ENCODE peak calls at places on chromosome 7, in nine cellular contexts. Y is astrocyte of the spinal cord, D is fibroblast of the aortic adventitia, X is gastrocnemius medialis, T is A673, F is HFF-Myc, I is AG09309, W is kidney epithelial cell, R is astrocyte. B is an unnamed sample.

GRCh38 chr7:71329030-71329668 is 197.2 kb downstream of the GALNT17 start:
- DNase-seq in Y (no peak), D (no peak), X (no peak), T (no peak), F (no peak), I (no peak), W (no peak), R (no peak), B (no peak)

GRCh38 chr7:139574618-139575337 is 51.3 kb downstream of the CLEC2L start:
- DNase-seq in Y (no peak), D (no peak), X (peak), T (no peak), F (no peak), I (no peak), W (no peak), R (no peak), B (no peak)

GRCh38 chr7:2660359-2661095 is 27.5 kb upstream of the AMZ1 start:
- DNase-seq in Y (no peak), D (no peak), X (no peak), T (peak), F (no peak), I (no peak), W (no peak), R (no peak), B (no peak)

GRCh38 chr7:71077743-71078476 is 54.0 kb upstream of the GALNT17 start:
- DNase-seq in Y (no peak), D (no peak), X (no peak), T (no peak), F (no peak), I (no peak), W (no peak), R (no peak), B (no peak)

GRCh38 chr7:1120791-1121190 is 32.9 kb downstream of the GPER1 start:
- DNase-seq in Y (no peak), D (no peak), X (no peak), T (no peak), F (no peak), I (peak), W (no peak), R (no peak), B (no peak)

GRCh38 chr7:99311702-99312101 is 14.0 kb upstream of the ARPC1A start:
- DNase-seq in Y (no peak), D (no peak), X (no peak), T (no peak), F (no peak), I (no peak), W (no peak), R (no peak), B (no peak)

GRCh38 chr7:117119192-117119924 is 166.1 kb downstream of the ST7 start:
- DNase-seq in Y (peak), D (peak), X (peak), T (peak), F (peak), I (peak), W (no peak), R (peak), B (peak)

GRCh38 chr7:143256325-143256724 is 6.9 kb upstream of the GSTK1 start:
- DNase-seq in Y (no peak), D (no peak), X (no peak), T (no peak), F (no peak), I (no peak), W (no peak), R (no peak), B (no peak)

GRCh38 chr7:2100278-2101205 is 132.2 kb downstream of the MAD1L1 start:
- DNase-seq in Y (no peak), D (no peak), X (no peak), T (no peak), F (no peak), I (no peak), W (no peak), R (no peak), B (no peak)

DNA sequence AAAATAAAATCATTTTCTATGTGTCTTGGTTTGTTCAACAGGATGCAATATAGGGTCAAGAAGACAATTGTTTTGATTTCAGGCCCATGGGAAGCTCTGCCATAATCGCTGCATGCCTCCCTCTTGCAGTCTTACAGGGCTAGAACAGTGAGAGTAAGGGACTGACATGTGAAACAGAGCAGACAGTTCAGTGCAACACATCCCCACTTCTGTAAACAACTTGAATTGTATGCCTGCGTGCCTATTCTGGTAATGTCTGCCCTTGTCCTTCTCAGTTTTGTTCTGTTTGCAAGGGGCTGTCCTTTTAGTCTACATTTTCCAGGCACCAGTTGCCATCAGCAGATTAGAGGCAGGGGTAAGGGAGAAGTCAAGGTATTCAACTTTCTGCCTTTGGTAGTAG is 34.8 kb upstream of the GPR37 start:
- DNase-seq in Y (no peak), D (no peak), X (no peak), T (no peak), F (no peak), I (no peak), W (no peak), R (no peak), B (no peak)
- TF ChIP-seq CTCF in Y (no peak), D (no peak), X (no peak), T (no peak), F (no peak), I (no peak), W (no peak), R (no peak), B (no peak)

GRCh38 chr7:155461631-155462030 is 3.7 kb downstream of the EN2 start:
- DNase-seq in Y (no peak), D (no peak), X (no peak), T (no peak), F (no peak), I (no peak), W (no peak), R (no peak), B (no peak)

GRCh38 chr7:155458317-155459132 is 596 bp downstream of the EN2 start:
- DNase-seq in Y (no peak), D (no peak), X (no peak), T (no peak), F (no peak), I (no peak), W (no peak), R (no peak), B (no peak)

GRCh38 chr7:155459133-155459866 is 1.4 kb downstream of the EN2 start:
- DNase-seq in Y (no peak), D (no peak), X (no peak), T (no peak), F (no peak), I (no peak), W (no peak), R (no peak), B (no peak)

GRCh38 chr7:155460926-155461613 is 3.1 kb downstream of the EN2 start:
- DNase-seq in Y (no peak), D (no peak), X (no peak), T (no peak), F (no peak), I (no peak), W (no peak), R (no peak), B (no peak)

GRCh38 chr7:155459867-155460461 is 2.0 kb downstream of the EN2 start:
- DNase-seq in Y (no peak), D (no peak), X (no peak), T (no peak), F (no peak), I (no peak), W (no peak), R (no peak), B (no peak)
- H3K4me3 ChIP-seq in Y (no peak), D (no peak), X (no peak), T (no peak), F (no peak), I (no peak), W (no peak), R (no peak), B (no peak)

GRCh38 chr7:8190121-8190895 is 71.7 kb downstream of the ICA1 start:
- DNase-seq in Y (peak), D (peak), X (no peak), T (peak), F (peak), I (peak), W (no peak), R (peak), B (no peak)
- TF ChIP-seq CTCF in Y (peak), D (peak), X (peak), T (peak), F (peak), I (peak), W (peak), R (peak), B (peak)

GRCh38 chr7:91352091-91352490 is 87.9 kb downstream of the FZD1 start:
- DNase-seq in Y (no peak), D (no peak), X (no peak), T (peak), F (no peak), I (no peak), W (no peak), R (no peak), B (no peak)
- H3K4me3 ChIP-seq in Y (no peak), D (no peak), X (no peak), T (no peak), F (no peak), I (no peak), W (no peak), R (no peak), B (no peak)